ENCODE peak calls at places on chromosomes 7 and 10, in six cellular contexts. X, V, D, W, L and E are unnamed samples.

GRCh38 chr7:108402865-108403264 is 53.4 kb downstream of the NRCAM start:
- DNase-seq in W (no peak), X (no peak), V (no peak), D (no peak), L (no peak), E (peak)

GRCh38 chr10:98030093-98030821 is at the start of gene CRTAC1:
- DNase-seq in W (peak), D (peak), L (peak), X (peak), V (peak), E (peak)

GRCh38 chr10:7477538-7478334 is 66.9 kb upstream of the SFMBT2 start:
- DNase-seq in W (no peak), L (no peak), X (no peak), V (no peak), D (no peak), E (no peak)

GRCh38 chr7:129798616-129799349 is 154.0 kb downstream of the UBE2H start:
- DNase-seq in X (no peak), L (no peak), D (no peak), W (no peak), V (no peak), E (no peak)

GRCh38 chr10:124180947-124181549 is 87.7 kb upstream of the CHST15 start:
- DNase-seq in L (no peak), X (peak), D (no peak), W (no peak), V (no peak), E (no peak)

GRCh38 chr7:33849004-33849403 is 56.3 kb upstream of the BMPER start:
- DNase-seq in V (no peak), D (no peak), L (no peak), X (no peak), W (no peak), E (no peak)

GRCh38 chr10:75195035-75195763 is 15.4 kb upstream of the VDAC2 start:
- DNase-seq in W (no peak), V (no peak), D (no peak), X (peak), L (no peak), E (peak)

GRCh38 chr7:54773472-54774399 is 14.7 kb upstream of the SEC61G start:
- DNase-seq in D (peak), L (peak), W (peak), V (peak), X (peak), E (peak)

GRCh38 chr7:37424532-37424931 is 24.1 kb downstream of the ELMO1 start:
- DNase-seq in L (no peak), X (no peak), V (no peak), W (no peak), D (no peak), E (no peak)

GRCh38 chr7:22700559-22701002 is 26.4 kb upstream of the IL6 start:
- DNase-seq in X (no peak), W (no peak), V (no peak), L (no peak), D (no peak), E (peak)

GRCh38 chr7:82593780-82594179 is 150.2 kb upstream of the CACNA2D1 start:
- DNase-seq in X (no peak), V (no peak), D (no peak), W (no peak), L (peak), E (no peak)

GRCh38 chr10:4780782-4781181 is 45.2 kb upstream of the AKR1E2 start:
- DNase-seq in X (no peak), D (no peak), W (no peak), V (no peak), L (no peak), E (peak)

GRCh38 chr7:44990520-44991023 is 9.4 kb upstream of the CCM2 start:
- DNase-seq in L (no peak), W (no peak), X (no peak), D (no peak), V (no peak), E (peak)

GRCh38 chr10:17038627-17039026 is 91.0 kb downstream of the CUBN start:
- DNase-seq in W (no peak), D (peak), L (no peak), V (peak), X (no peak), E (no peak)

GRCh38 chr7:28853834-28854749 is 104.0 kb downstream of the TRIL start:
- DNase-seq in L (peak), X (peak), W (peak), D (peak), V (peak), E (peak)

GRCh38 chr10:108363566-108363965 is 1199.1 kb upstream of the SORCS1 start:
- DNase-seq in D (no peak), X (no peak), W (no peak), V (no peak), L (no peak), E (no peak)

GRCh38 chr7:156590212-156590611 is 50.4 kb upstream of the RNF32 start:
- DNase-seq in V (no peak), D (no peak), W (no peak), L (no peak), X (no peak), E (no peak)

GRCh38 chr7:85070967-85071628 is 115.8 kb downstream of the SEMA3D start:
- DNase-seq in L (no peak), V (no peak), D (no peak), W (no peak), X (no peak), E (no peak)

GRCh38 chr10:5396545-5396944 is 8.1 kb downstream of the TUBAL3 start:
- DNase-seq in D (no peak), W (no peak), L (no peak), X (no peak), V (no peak), E (no peak)

GRCh38 chr7:12917801-12918200 is 230.4 kb downstream of the ARL4A start:
- DNase-seq in D (no peak), L (no peak), V (no peak), W (no peak), X (no peak), E (no peak)

GRCh38 chr7:133830081-133830480 is 297.1 kb upstream of the LRGUK start:
- DNase-seq in V (no peak), D (no peak), L (no peak), X (no peak), W (no peak), E (peak)

GRCh38 chr7:126637538-126637937 is 615.2 kb downstream of the GRM8 start:
- DNase-seq in X (no peak), L (no peak), D (no peak), V (no peak), W (no peak), E (no peak)

GRCh38 chr7:134931487-134931886 is 54.8 kb upstream of the AGBL3 start:
- DNase-seq in D (no peak), X (no peak), W (no peak), V (no peak), L (no peak), E (peak)

GRCh38 chr7:9600974-9601373 is 1167.6 kb downstream of the NXPH1 start:
- DNase-seq in D (no peak), L (no peak), X (peak), V (no peak), W (peak), E (peak)

GRCh38 chr7:22672892-22673637 is 53.9 kb upstream of the IL6 start:
- DNase-seq in D (no peak), W (no peak), V (no peak), L (no peak), X (no peak), E (no peak)

GRCh38 chr7:13050703-13051102 is 363.3 kb downstream of the ARL4A start:
- DNase-seq in L (no peak), V (no peak), W (no peak), X (no peak), D (no peak), E (peak)

GRCh38 chr7:155354371-155355048 is 56.8 kb downstream of the INSIG1 start:
- DNase-seq in L (no peak), W (no peak), X (no peak), V (no peak), D (no peak), E (no peak)

GRCh38 chr10:14253079-14253478 is 77.6 kb downstream of the FRMD4A start:
- DNase-seq in D (no peak), W (no peak), X (no peak), V (no peak), L (no peak), E (no peak)

GRCh38 chr10:24209421-24209770 is 458 bp downstream of the KIAA1217 start:
- DNase-seq in L (no peak), W (peak), V (no peak), X (peak), D (no peak), E (peak)

GRCh38 chr10:81414038-81414437 is 461.0 kb upstream of the NRG3 start:
- DNase-seq in X (peak), D (peak), L (no peak), W (peak), V (no peak), E (no peak)

GRCh38 chr10:12934777-12935176 is 66.7 kb downstream of the CCDC3 start:
- DNase-seq in D (no peak), L (no peak), W (no peak), V (no peak), X (no peak), E (peak)

GRCh38 chr10:91298224-91298862 is 77.9 kb downstream of the PCGF5 start:
- DNase-seq in V (peak), X (peak), W (peak), D (peak), L (peak), E (peak)

GRCh38 chr7:1590476-1590875 is 20.6 kb upstream of the PSMG3 start:
- DNase-seq in W (no peak), X (no peak), L (no peak), V (no peak), D (no peak), E (no peak)

GRCh38 chr7:76424413-76425111 is at the start of gene ZP3:
- DNase-seq in V (no peak), L (no peak), X (no peak), W (no peak), D (no peak), E (no peak)